ENCODE peak calls at places on chromosomes 3 and 15, in four cellular contexts. H is KBM-7, P is HTR-8/SVneo, G is left lung. R is an unnamed sample.

GRCh38 chr15:66290518-66290917 is 2.9 kb upstream of the DIS3L start:
- DNase-seq in H (no peak), P (no peak), G (no peak), R (no peak)

GRCh38 chr15:84749111-84749991 is 959 bp downstream of the ZNF592 start:
- DNase-seq in H (peak; percentile 79), G (peak; percentile 45), P (no peak), R (peak; percentile 63)

GRCh38 chr3:104437891-104438290 is 928.8 kb upstream of the ALCAM start:
- DNase-seq in P (no peak), G (no peak), H (no peak), R (no peak)

GRCh38 chr3:187662848-187663407 is 7.3 kb downstream of the SST start:
- DNase-seq in H (peak; percentile 73), P (no peak), G (no peak), R (no peak)

GRCh38 chr3:129182390-129183180 is 1.1 kb downstream of the CNBP start:
- DNase-seq in G (no peak), H (peak; percentile 67), P (no peak), R (no peak)

GRCh38 chr3:177781686-177782161 is 584.4 kb upstream of the TBL1XR1 start:
- DNase-seq in P (no peak), H (peak; percentile 82), G (no peak), R (no peak)

GRCh38 chr3:126087552-126088175 is 3.7 kb upstream of the SLC41A3 start:
- DNase-seq in P (no peak), G (no peak), H (no peak), R (no peak)

GRCh38 chr15:99109555-99110021 is 4.7 kb downstream of the SYNM start:
- DNase-seq in P (no peak), H (no peak), G (no peak), R (no peak)

GRCh38 chr3:195905970-195906864 is 2.1 kb downstream of the TNK2 start:
- DNase-seq in G (no peak), H (no peak), P (no peak), R (no peak)